ENCODE peak calls at places on chromosomes 2 and 18, in four cellular contexts. One of them, this sample, is unnamed.

GRCh38 chr18:9846162-9846915 is 39.4 kb upstream of the TXNDC2 start:
- DNase-seq in fibroblast of the conjunctiva: no peak
- DNase-seq in left ventricle myocardium inferior: no peak
- DNase-seq in EH: no peak
- DNase-seq in this sample: no peak

GRCh38 chr2:232386740-232387450 is 8.3 kb downstream of the ALPP start:
- DNase-seq in fibroblast of the conjunctiva: no peak
- DNase-seq in left ventricle myocardium inferior: no peak
- DNase-seq in EH: peak
- DNase-seq in this sample: no peak

GRCh38 chr2:6213056-6213780 is 521.0 kb downstream of the SOX11 start:
- DNase-seq in fibroblast of the conjunctiva: no peak
- DNase-seq in left ventricle myocardium inferior: no peak
- DNase-seq in EH: no peak
- DNase-seq in this sample: no peak

GRCh38 chr2:218029366-218030360 is 26.9 kb upstream of the TNS1 start:
- DNase-seq in fibroblast of the conjunctiva: no peak
- DNase-seq in left ventricle myocardium inferior: no peak
- DNase-seq in EH: peak
- DNase-seq in this sample: no peak

GRCh38 chr2:195967336-195967735 is 101.3 kb downstream of the DNAH7 start:
- DNase-seq in fibroblast of the conjunctiva: no peak
- DNase-seq in left ventricle myocardium inferior: no peak
- DNase-seq in EH: peak
- DNase-seq in this sample: no peak

GRCh38 chr2:237475704-237476107 is 11.3 kb upstream of the MLPH start:
- DNase-seq in fibroblast of the conjunctiva: no peak
- DNase-seq in left ventricle myocardium inferior: no peak
- DNase-seq in EH: peak
- DNase-seq in this sample: no peak

GRCh38 chr2:237445611-237446332 is 31.8 kb upstream of the COL6A3 start:
- DNase-seq in fibroblast of the conjunctiva: no peak
- DNase-seq in left ventricle myocardium inferior: no peak
- DNase-seq in EH: no peak
- DNase-seq in this sample: no peak

GRCh38 chr2:149739171-149739879 is 151.8 kb upstream of the MMADHC start:
- DNase-seq in fibroblast of the conjunctiva: no peak
- DNase-seq in left ventricle myocardium inferior: no peak
- DNase-seq in EH: peak
- DNase-seq in this sample: no peak

GRCh38 chr2:238161291-238162051 is 2.7 kb downstream of the ERFE start:
- DNase-seq in fibroblast of the conjunctiva: no peak
- DNase-seq in left ventricle myocardium inferior: peak
- DNase-seq in EH: no peak
- DNase-seq in this sample: no peak

GRCh38 chr18:35458271-35458670 is 39.5 kb downstream of the INO80C start:
- DNase-seq in fibroblast of the conjunctiva: no peak
- DNase-seq in left ventricle myocardium inferior: no peak
- DNase-seq in EH: no peak
- DNase-seq in this sample: no peak

GRCh38 chr2:235570256-235570655 is 76.4 kb downstream of the AGAP1 start:
- DNase-seq in fibroblast of the conjunctiva: no peak
- DNase-seq in left ventricle myocardium inferior: no peak
- DNase-seq in EH: peak
- DNase-seq in this sample: no peak

GRCh38 chr2:181675241-181675640 is 5.1 kb downstream of the NEUROD1 start:
- DNase-seq in fibroblast of the conjunctiva: no peak
- DNase-seq in left ventricle myocardium inferior: no peak
- DNase-seq in EH: no peak
- DNase-seq in this sample: no peak

GRCh38 chr2:216590780-216591179 is 42.4 kb upstream of the IGFBP2 start:
- DNase-seq in fibroblast of the conjunctiva: no peak
- DNase-seq in left ventricle myocardium inferior: peak
- DNase-seq in EH: peak
- DNase-seq in this sample: no peak

GRCh38 chr18:56067216-56067611 is 479.2 kb upstream of the TCF4 start:
- DNase-seq in fibroblast of the conjunctiva: no peak
- DNase-seq in left ventricle myocardium inferior: no peak
- DNase-seq in EH: peak
- DNase-seq in this sample: no peak

GRCh38 chr2:205499006-205499405 is 183.3 kb upstream of the NRP2 start:
- DNase-seq in fibroblast of the conjunctiva: no peak
- DNase-seq in left ventricle myocardium inferior: no peak
- DNase-seq in EH: no peak
- DNase-seq in this sample: no peak

GRCh38 chr18:55083461-55083860 is 124.2 kb upstream of the CCDC68 start:
- DNase-seq in fibroblast of the conjunctiva: no peak
- DNase-seq in left ventricle myocardium inferior: no peak
- DNase-seq in EH: peak
- DNase-seq in this sample: peak

This sample was measured in AG04450.